ENCODE peak calls at places on chromosomes 3 and 15, in five cellular contexts. One of them, this sample, is unnamed.

GRCh38 chr3:33030802-33031201 is 66.1 kb downstream of the GLB1 start:
- DNase-seq in heart left ventricle: no peak
- DNase-seq in psoas muscle: no peak
- DNase-seq in uterus: no peak
- DNase-seq in dorsolateral prefrontal cortex: no peak
- DNase-seq in this sample: no peak

GRCh38 chr3:48662753-48663488 is at the start of gene CELSR3:
- DNase-seq in psoas muscle: peak
- DNase-seq in heart left ventricle: no peak
- DNase-seq in uterus: peak
- DNase-seq in dorsolateral prefrontal cortex: peak
- DNase-seq in this sample: peak

GRCh38 chr3:113275876-113276580 is 64.7 kb downstream of the BOC start:
- DNase-seq in dorsolateral prefrontal cortex: no peak
- DNase-seq in uterus: no peak
- DNase-seq in psoas muscle: peak
- DNase-seq in heart left ventricle: peak
- DNase-seq in this sample: no peak

GRCh38 chr15:73388256-73388781 is 19.6 kb upstream of the HCN4 start:
- DNase-seq in heart left ventricle: no peak
- DNase-seq in psoas muscle: no peak
- DNase-seq in dorsolateral prefrontal cortex: no peak
- DNase-seq in uterus: no peak
- DNase-seq in this sample: peak

GRCh38 chr3:13070622-13071021 is 2.6 kb downstream of the IQSEC1 start:
- DNase-seq in uterus: no peak
- DNase-seq in heart left ventricle: no peak
- DNase-seq in dorsolateral prefrontal cortex: no peak
- DNase-seq in psoas muscle: no peak
- DNase-seq in this sample: no peak

GRCh38 chr15:66132251-66132816 is 121.2 kb downstream of the MEGF11 start:
- DNase-seq in uterus: no peak
- DNase-seq in psoas muscle: no peak
- DNase-seq in dorsolateral prefrontal cortex: no peak
- DNase-seq in heart left ventricle: peak
- DNase-seq in this sample: no peak

GRCh38 chr3:59017617-59017984 is 32.2 kb downstream of the CFAP20DC start:
- DNase-seq in dorsolateral prefrontal cortex: no peak
- DNase-seq in uterus: no peak
- DNase-seq in psoas muscle: no peak
- DNase-seq in heart left ventricle: no peak
- DNase-seq in this sample: no peak

GRCh38 chr15:40029979-40030893 is 8.7 kb downstream of the SRP14 start:
- DNase-seq in uterus: no peak
- DNase-seq in dorsolateral prefrontal cortex: no peak
- DNase-seq in heart left ventricle: no peak
- DNase-seq in psoas muscle: no peak
- DNase-seq in this sample: no peak

GRCh38 chr15:78749831-78750230 is 61.4 kb downstream of the ADAMTS7 start:
- DNase-seq in heart left ventricle: peak
- DNase-seq in uterus: peak
- DNase-seq in psoas muscle: no peak
- DNase-seq in dorsolateral prefrontal cortex: peak
- DNase-seq in this sample: no peak

GRCh38 chr15:90711418-90711824 is 5.7 kb upstream of the BLM start:
- DNase-seq in dorsolateral prefrontal cortex: no peak
- DNase-seq in psoas muscle: no peak
- DNase-seq in heart left ventricle: no peak
- DNase-seq in uterus: no peak
- DNase-seq in this sample: no peak

GRCh38 chr15:49953421-49953820 is 165.6 kb downstream of the ATP8B4 start:
- DNase-seq in psoas muscle: no peak
- DNase-seq in heart left ventricle: no peak
- DNase-seq in uterus: no peak
- DNase-seq in dorsolateral prefrontal cortex: no peak
- DNase-seq in this sample: no peak

GRCh38 chr15:92463352-92463751 is 69.7 kb downstream of the ST8SIA2 start:
- DNase-seq in psoas muscle: no peak
- DNase-seq in uterus: no peak
- DNase-seq in heart left ventricle: no peak
- DNase-seq in dorsolateral prefrontal cortex: no peak
- DNase-seq in this sample: peak

GRCh38 chr15:56795400-56795983 is 62.2 kb upstream of the ZNF280D start:
- DNase-seq in psoas muscle: peak
- DNase-seq in dorsolateral prefrontal cortex: no peak
- DNase-seq in uterus: peak
- DNase-seq in heart left ventricle: no peak
- DNase-seq in this sample: no peak

GRCh38 chr15:50247819-50248650 is 17.5 kb downstream of the HDC start:
- DNase-seq in uterus: no peak
- DNase-seq in psoas muscle: no peak
- DNase-seq in dorsolateral prefrontal cortex: no peak
- DNase-seq in heart left ventricle: no peak
- DNase-seq in this sample: no peak

DNA sequence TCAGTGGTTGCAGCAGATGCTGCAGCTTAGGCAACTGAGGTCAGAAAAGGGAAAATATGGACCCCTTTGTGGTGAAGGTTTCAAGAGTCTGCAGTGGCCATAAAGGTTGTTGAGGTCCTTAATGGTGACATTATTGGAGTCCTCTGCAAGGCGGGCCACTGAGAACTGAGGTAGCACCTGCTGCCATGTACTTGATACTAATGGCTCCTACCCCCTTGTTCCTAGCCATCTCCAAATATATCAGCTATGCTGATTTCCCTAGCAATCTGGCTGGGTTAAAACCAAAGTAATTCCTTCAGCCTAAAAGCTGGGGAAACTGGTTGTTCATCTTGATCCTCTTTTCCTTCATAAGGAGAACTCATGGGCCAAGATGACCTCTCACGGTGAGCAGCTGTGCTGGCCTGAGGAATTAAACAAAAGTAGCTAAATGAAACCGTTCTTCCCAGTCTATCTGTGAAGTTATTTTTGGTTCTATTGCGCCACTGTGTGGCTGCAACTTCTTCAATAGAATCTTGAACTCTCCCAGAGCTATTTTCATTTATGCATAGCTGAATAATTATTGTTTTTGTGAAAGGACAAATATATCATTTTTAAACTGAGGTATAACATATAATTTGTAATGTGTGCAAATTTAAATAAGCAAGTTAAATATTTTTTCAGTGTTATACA is 76.1 kb upstream of the PLSCR4 start:
- DNase-seq in heart left ventricle: peak
- DNase-seq in dorsolateral prefrontal cortex: no peak
- DNase-seq in uterus: peak
- DNase-seq in psoas muscle: no peak
- DNase-seq in this sample: no peak
- TF ChIP-seq CTCF in heart left ventricle: peak
- TF ChIP-seq CTCF in dorsolateral prefrontal cortex: peak
- TF ChIP-seq CTCF in uterus: peak
- TF ChIP-seq CTCF in psoas muscle: peak
- TF ChIP-seq CTCF in this sample: no peak

GRCh38 chr15:48897144-48897814 is 19.3 kb downstream of the EID1 start:
- DNase-seq in psoas muscle: no peak
- DNase-seq in dorsolateral prefrontal cortex: no peak
- DNase-seq in heart left ventricle: no peak
- DNase-seq in uterus: no peak
- DNase-seq in this sample: no peak
- H3K27ac ChIP-seq in psoas muscle: no peak
- H3K27ac ChIP-seq in dorsolateral prefrontal cortex: peak
- H3K27ac ChIP-seq in heart left ventricle: peak
- H3K27ac ChIP-seq in uterus: peak
- H3K27ac ChIP-seq in this sample: peak

DNA sequence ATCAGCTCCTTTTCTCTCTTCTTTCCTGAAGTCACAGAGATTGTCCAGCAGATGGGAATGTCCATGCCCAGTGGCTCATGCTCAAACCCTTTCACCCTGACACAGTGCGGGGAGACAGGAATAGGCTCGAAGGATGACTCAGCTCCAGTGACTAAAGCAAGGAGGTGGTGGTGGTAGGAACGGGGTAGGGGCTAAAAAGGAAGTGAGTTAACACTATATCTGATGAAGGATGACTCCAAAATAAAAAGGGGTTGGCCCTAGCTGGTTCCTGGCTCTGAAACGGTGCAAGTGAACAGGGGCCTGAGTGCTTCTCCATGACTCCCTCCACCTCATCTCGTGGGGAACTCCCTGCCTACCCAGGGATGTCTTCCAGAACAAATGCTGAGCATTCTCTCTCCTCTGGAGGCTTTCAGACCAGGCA is 167.4 kb upstream of the LPP start:
- DNase-seq in psoas muscle: no peak
- DNase-seq in uterus: no peak
- DNase-seq in dorsolateral prefrontal cortex: no peak
- DNase-seq in heart left ventricle: no peak
- DNase-seq in this sample: no peak
- H3K4me3 ChIP-seq in psoas muscle: no peak
- H3K4me3 ChIP-seq in uterus: no peak
- H3K4me3 ChIP-seq in dorsolateral prefrontal cortex: no peak
- H3K4me3 ChIP-seq in heart left ventricle: no peak
- H3K4me3 ChIP-seq in this sample: no peak

GRCh38 chr15:45666119-45666875 is 31.5 kb downstream of the SQOR start:
- DNase-seq in psoas muscle: no peak
- DNase-seq in uterus: no peak
- DNase-seq in heart left ventricle: no peak
- DNase-seq in dorsolateral prefrontal cortex: no peak
- DNase-seq in this sample: no peak
- TF ChIP-seq CTCF in psoas muscle: no peak
- TF ChIP-seq CTCF in uterus: no peak
- TF ChIP-seq CTCF in heart left ventricle: no peak
- TF ChIP-seq CTCF in dorsolateral prefrontal cortex: no peak
- TF ChIP-seq CTCF in this sample: no peak

GRCh38 chr3:28218071-28218916 is 23.1 kb upstream of the CMC1 start:
- DNase-seq in dorsolateral prefrontal cortex: no peak
- DNase-seq in uterus: no peak
- DNase-seq in heart left ventricle: no peak
- DNase-seq in psoas muscle: no peak
- DNase-seq in this sample: no peak
- H3K27ac ChIP-seq in dorsolateral prefrontal cortex: no peak
- H3K27ac ChIP-seq in uterus: no peak
- H3K27ac ChIP-seq in heart left ventricle: no peak
- H3K27ac ChIP-seq in psoas muscle: no peak
- H3K27ac ChIP-seq in this sample: no peak

This sample was measured in coronary artery.